ENCODE peak calls at places on chromosome 21, in six cellular contexts. O, L, K, Z, D and P are unnamed samples.

GRCh38 chr21:44773291-44773932 is 28.2 kb downstream of the UBE2G2 start:
- DNase-seq in O (no peak), L (no peak), K (no peak), Z (no peak), D (no peak), P (no peak)

GRCh38 chr21:20997633-20998455 is at the start of gene NCAM2:
- DNase-seq in O (peak; percentile 87), L (peak; percentile 83), K (no peak), Z (peak; percentile 81), D (peak; percentile 85), P (peak; percentile 43)

GRCh38 chr21:30839304-30839703 is 9.7 kb upstream of the KRTAP7-1 start:
- DNase-seq in O (no peak), L (peak; percentile 73), K (no peak), Z (peak; percentile 83), D (no peak), P (no peak)

GRCh38 chr21:42349420-42350075 is 1.2 kb downstream of the TFF2 start:
- DNase-seq in O (no peak), L (no peak), K (no peak), Z (no peak), D (no peak), P (no peak)

GRCh38 chr21:32099812-32100416 is 178.9 kb downstream of the MIS18A start:
- DNase-seq in O (no peak), L (peak; percentile 39), K (no peak), Z (no peak), D (no peak), P (no peak)

GRCh38 chr21:37155216-37155615 is 82.2 kb downstream of the TTC3 start:
- DNase-seq in O (peak; percentile 43), L (no peak), K (peak; percentile 83), Z (no peak), D (no peak), P (no peak)

GRCh38 chr21:31688603-31689368 is 29.3 kb downstream of the SOD1 start:
- DNase-seq in O (no peak), L (no peak), K (no peak), Z (no peak), D (no peak), P (no peak)

GRCh38 chr21:36385233-36385908 is at the start of gene CHAF1B:
- DNase-seq in O (peak; percentile 50), L (peak; percentile 83), K (no peak), Z (peak; percentile 87), D (peak; percentile 71), P (peak; percentile 11)

GRCh38 chr21:44763451-44764318 is 37.9 kb downstream of the UBE2G2 start:
- DNase-seq in O (no peak), L (no peak), K (no peak), Z (no peak), D (no peak), P (no peak)

GRCh38 chr21:29114765-29115164 is 15.7 kb upstream of the MAP3K7CL start:
- DNase-seq in O (peak; percentile 60), L (no peak), K (no peak), Z (no peak), D (peak; percentile 81), P (peak; percentile 56)

DNA sequence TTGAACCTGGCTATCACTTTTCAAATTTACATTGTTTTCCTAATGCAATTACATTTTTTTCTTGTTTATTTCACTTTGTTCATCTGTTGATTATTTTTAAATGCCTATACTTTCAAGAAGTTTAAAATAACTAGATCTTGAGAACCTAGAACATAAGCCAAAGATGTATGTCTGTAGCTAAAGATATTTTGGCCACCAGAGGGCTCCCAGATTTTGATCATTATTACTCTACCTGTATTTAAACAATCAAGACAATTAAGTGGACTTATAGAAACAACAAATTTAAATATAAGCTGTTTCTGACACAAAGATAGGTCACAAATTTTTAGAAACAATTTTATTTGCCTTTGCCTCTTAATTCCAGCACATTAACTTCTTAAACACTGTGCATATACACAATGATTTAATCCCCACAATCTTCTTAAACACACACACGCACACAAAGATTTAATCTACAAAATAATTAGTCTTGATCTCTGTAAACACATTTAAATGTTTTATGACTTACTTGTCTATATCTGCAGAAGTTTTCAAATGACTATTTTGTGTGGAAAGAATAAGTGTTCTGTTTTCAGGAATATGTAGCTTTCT is 380.0 kb downstream of the DSCAM start:
- DNase-seq in O (peak; percentile 0), L (no peak), K (no peak), Z (peak; percentile 56), D (no peak), P (peak; percentile 23)
- TF ChIP-seq CTCF in O (peak; percentile 35), L (peak; percentile 77), K (no peak), Z (peak; percentile 22), D (no peak), P (peak; percentile 81)

DNA sequence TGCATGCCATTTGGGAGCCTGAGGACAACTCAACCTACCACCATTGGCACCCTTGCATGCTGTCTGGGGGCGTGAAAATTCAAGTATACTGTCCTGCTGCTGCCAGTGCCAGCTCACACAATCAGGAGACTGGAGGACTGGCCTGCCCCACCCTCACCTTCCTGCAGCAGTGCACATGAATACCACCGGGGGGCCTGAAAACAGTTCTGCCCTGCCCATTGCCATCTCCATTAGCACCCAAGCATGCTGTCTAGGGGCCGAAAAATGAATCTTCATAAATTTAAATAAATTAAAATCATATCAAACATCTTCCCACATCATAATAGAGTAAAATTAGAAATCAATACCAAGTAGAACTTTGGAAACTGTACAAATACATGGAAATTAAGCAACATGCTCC is 322.1 kb upstream of the TMPRSS15 start:
- DNase-seq in O (no peak), L (peak; percentile 40), K (no peak), Z (no peak), D (no peak), P (no peak)
- TF ChIP-seq CTCF in O (no peak), L (peak; percentile 44), K (no peak), Z (no peak), D (no peak), P (no peak)

GRCh38 chr21:26501622-26502021 is 71.5 kb downstream of the CYYR1 start:
- DNase-seq in O (no peak), L (no peak), K (no peak), Z (no peak), D (no peak), P (no peak)
- TF ChIP-seq CTCF in O (no peak), L (no peak), K (no peak), Z (no peak), D (no peak), P (no peak)

GRCh38 chr21:43757601-43758000 is 18.5 kb downstream of the CSTB start:
- DNase-seq in O (no peak), L (no peak), K (no peak), Z (no peak), D (no peak), P (no peak)
- TF ChIP-seq CTCF in O (no peak), L (no peak), K (no peak), Z (no peak), D (no peak), P (no peak)